ENCODE peak calls at places on chromosome 6, in five cellular contexts. G is fibroblast of mammary gland, D is natural killer cell, K is psoas muscle, H is glutamatergic neuron. W is an unnamed sample.

GRCh38 chr6:168662301-168662936 is 221.4 kb downstream of the SMOC2 start:
- DNase-seq in G (no peak), D (no peak), K (no peak), H (no peak), W (no peak)

GRCh38 chr6:110063864-110064263 is 85.8 kb downstream of the GPR6 start:
- DNase-seq in G (no peak), D (no peak), K (no peak), H (no peak), W (no peak)

GRCh38 chr6:25670208-25670607 is 18.2 kb downstream of the SCGN start:
- DNase-seq in G (no peak), D (no peak), K (no peak), H (no peak), W (no peak)

GRCh38 chr6:26017567-26017966 is 55.0 kb downstream of the TRIM38 start:
- DNase-seq in G (peak; percentile 94), D (peak; percentile 67), K (peak; percentile 66), H (no peak), W (no peak)

GRCh38 chr6:48311301-48311700 is 200.3 kb upstream of the PTCHD4 start:
- DNase-seq in G (peak; percentile 13), D (no peak), K (no peak), H (no peak), W (no peak)

GRCh38 chr6:52015953-52016352 is 71.5 kb downstream of the PKHD1 start:
- DNase-seq in G (no peak), D (no peak), K (no peak), H (no peak), W (no peak)

GRCh38 chr6:51579013-51579412 is 508.4 kb downstream of the PKHD1 start:
- DNase-seq in G (no peak), D (no peak), K (no peak), H (no peak), W (no peak)

GRCh38 chr6:95203153-95203754 is 374.1 kb upstream of the MANEA start:
- DNase-seq in G (peak; percentile 50), D (no peak), K (no peak), H (peak; percentile 33), W (no peak)

GRCh38 chr6:11847515-11848244 is 69.1 kb upstream of the ADTRP start:
- DNase-seq in G (no peak), D (no peak), K (no peak), H (no peak), W (no peak)

GRCh38 chr6:31272856-31273626 is 1.1 kb upstream of the HLA-C start:
- DNase-seq in G (no peak), D (no peak), K (no peak), H (no peak), W (no peak)

GRCh38 chr6:125002090-125002741 is 40.0 kb downstream of the RNF217 start:
- DNase-seq in G (no peak), D (no peak), K (no peak), H (no peak), W (no peak)

GRCh38 chr6:49555951-49556350 is 5.5 kb downstream of the C6orf141 start:
- DNase-seq in G (no peak), D (no peak), K (no peak), H (no peak), W (no peak)

GRCh38 chr6:23040899-23041298 is 471.5 kb downstream of the HDGFL1 start:
- DNase-seq in G (no peak), D (no peak), K (no peak), H (no peak), W (no peak)

GRCh38 chr6:146111864-146112263 is 83.0 kb downstream of the GRM1 start:
- DNase-seq in G (peak; percentile 0), D (no peak), K (no peak), H (no peak), W (no peak)

GRCh38 chr6:27669278-27669797 is 196.4 kb upstream of the ZNF184 start:
- DNase-seq in G (no peak), D (no peak), K (no peak), H (no peak), W (no peak)

GRCh38 chr6:14396826-14397517 is 279.4 kb downstream of the CD83 start:
- DNase-seq in G (peak; percentile 69), D (peak; percentile 20), K (peak; percentile 55), H (no peak), W (no peak)

GRCh38 chr6:14763139-14763538 is 482.7 kb upstream of the JARID2 start:
- DNase-seq in G (peak; percentile 81), D (no peak), K (no peak), H (no peak), W (no peak)

GRCh38 chr6:170131351-170131750 is 159.5 kb downstream of the DLL1 start:
- DNase-seq in G (no peak), D (no peak), K (no peak), H (no peak), W (no peak)

GRCh38 chr6:42075159-42075838 is 25.0 kb downstream of the TAF8 start:
- DNase-seq in G (peak; percentile 73), D (peak; percentile 37), K (peak; percentile 85), H (peak; percentile 90), W (peak; percentile 71)

GRCh38 chr6:168289571-168289962 is 30.0 kb downstream of the DACT2 start:
- DNase-seq in G (no peak), D (no peak), K (no peak), H (no peak), W (no peak)

GRCh38 chr6:15330174-15330934 is 84.5 kb downstream of the JARID2 start:
- DNase-seq in G (peak; percentile 70), D (no peak), K (no peak), H (no peak), W (no peak)

GRCh38 chr6:26197736-26198625 is 110.8 kb downstream of the HFE start:
- DNase-seq in G (peak; percentile 41), D (peak; percentile 39), K (no peak), H (no peak), W (no peak)

GRCh38 chr6:3229566-3230274 is 2.3 kb upstream of the TUBB2B start:
- DNase-seq in G (no peak), D (no peak), K (peak; percentile 57), H (peak; percentile 84), W (peak; percentile 42)

GRCh38 chr6:156589281-156589680 is 187.9 kb upstream of the ARID1B start:
- DNase-seq in G (peak; percentile 34), D (no peak), K (no peak), H (no peak), W (no peak)

GRCh38 chr6:41683460-41684310 is 45.4 kb downstream of the MDFI start:
- DNase-seq in G (peak; percentile 62), D (peak; percentile 79), K (peak; percentile 91), H (peak; percentile 88), W (peak; percentile 76)

GRCh38 chr6:153210083-153210482 is 79.0 kb upstream of the RGS17 start:
- DNase-seq in G (peak; percentile 30), D (no peak), K (no peak), H (no peak), W (no peak)

GRCh38 chr6:38867726-38868125 is 152.6 kb downstream of the DNAH8 start:
- DNase-seq in G (no peak), D (no peak), K (no peak), H (no peak), W (no peak)

GRCh38 chr6:143180205-143180604 is 119.5 kb downstream of the AIG1 start:
- DNase-seq in G (no peak), D (no peak), K (no peak), H (no peak), W (no peak)

GRCh38 chr6:46757206-46757564 is 10.5 kb downstream of the ANKRD66 start:
- DNase-seq in G (peak; percentile 56), D (no peak), K (no peak), H (no peak), W (no peak)

GRCh38 chr6:52537001-52537753 is 39.7 kb downstream of the TRAM2 start:
- DNase-seq in G (peak; percentile 80), D (no peak), K (no peak), H (no peak), W (no peak)

GRCh38 chr6:47737406-47737805 is 39.0 kb downstream of the ADGRF4 start:
- DNase-seq in G (peak; percentile 37), D (no peak), K (no peak), H (no peak), W (no peak)

GRCh38 chr6:157885211-157885788 is 62.3 kb downstream of the SNX9 start:
- DNase-seq in G (no peak), D (no peak), K (no peak), H (no peak), W (no peak)

GRCh38 chr6:129748212-129748900 is 38.4 kb upstream of the ARHGAP18 start:
- DNase-seq in G (peak; percentile 76), D (peak; percentile 24), K (no peak), H (no peak), W (no peak)

GRCh38 chr6:111367393-111368088 is 115.5 kb downstream of the REV3L start:
- DNase-seq in G (peak; percentile 14), D (no peak), K (no peak), H (no peak), W (no peak)

GRCh38 chr6:45297302-45297701 is 30.8 kb upstream of the RUNX2 start:
- DNase-seq in G (no peak), D (no peak), K (no peak), H (no peak), W (no peak)
- TF ChIP-seq CTCF in G (no peak), D (no peak), K (no peak), H (no peak), W (no peak)

GRCh38 chr6:100099189-100100074 is 105.4 kb upstream of the MCHR2 start:
- DNase-seq in G (peak; percentile 43), D (no peak), K (no peak), H (no peak), W (no peak)
- TF ChIP-seq CTCF in G (peak; percentile 46), D (peak; percentile 9), K (peak; percentile 68), H (peak; percentile 60), W (peak; percentile 69)

DNA sequence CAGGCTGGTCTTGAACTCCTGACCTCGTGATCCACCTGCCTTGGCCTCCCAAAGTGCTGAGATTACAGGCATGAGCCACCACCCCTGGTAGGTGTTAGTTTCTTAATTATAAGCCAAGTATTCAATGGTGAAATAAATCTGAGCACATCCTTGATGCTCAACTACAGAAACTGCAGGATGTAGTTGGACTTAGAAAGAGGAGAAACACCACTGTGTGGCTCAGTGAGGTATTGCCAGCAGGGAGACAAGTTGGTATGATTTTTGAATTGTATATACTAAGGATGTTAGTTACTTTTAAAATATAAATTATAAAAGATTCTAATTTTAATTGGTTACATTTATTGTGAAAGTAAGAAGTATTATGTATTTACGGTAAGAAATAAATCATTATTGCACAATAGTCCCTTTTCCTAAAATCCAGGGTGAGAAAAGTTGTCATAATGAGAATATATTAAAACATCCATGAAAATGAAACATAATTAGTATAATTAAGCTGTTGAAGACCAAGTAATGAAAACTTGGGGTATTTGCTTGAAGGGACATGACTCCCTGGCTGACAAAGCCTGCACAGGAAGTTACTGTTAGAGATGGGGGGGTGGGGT is 17.6 kb downstream of the SLC18B1 start:
- DNase-seq in G (peak; percentile 41), D (no peak), K (no peak), H (no peak), W (no peak)
- TF ChIP-seq CTCF in G (peak; percentile 44), D (no peak), K (no peak), H (no peak), W (peak; percentile 41)

GRCh38 chr6:149079456-149079855 is 238.1 kb upstream of the TAB2 start:
- DNase-seq in G (no peak), D (no peak), K (no peak), H (peak; percentile 29), W (no peak)
- TF ChIP-seq CTCF in G (no peak), D (no peak), K (no peak), H (no peak), W (no peak)

DNA sequence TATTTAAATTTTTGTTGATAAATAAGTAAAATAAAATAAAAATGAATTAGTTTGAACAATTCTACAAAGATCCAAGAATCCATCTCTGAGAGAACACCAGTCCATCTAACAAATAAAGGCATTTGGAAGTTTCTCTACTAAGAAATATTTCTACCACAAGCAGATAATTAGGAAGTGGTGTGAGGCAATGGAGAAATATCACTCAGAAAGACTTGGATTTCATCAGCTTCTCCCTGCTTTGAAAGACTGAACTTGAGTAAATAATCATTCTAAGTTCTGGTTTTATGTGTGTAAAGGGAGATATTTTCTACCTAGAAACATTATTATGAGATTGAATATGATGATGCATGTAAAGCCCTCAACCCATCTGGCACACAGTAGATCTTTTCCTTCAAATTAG is 17.8 kb upstream of the TCF21 start:
- DNase-seq in G (no peak), D (no peak), K (no peak), H (no peak), W (no peak)
- TF ChIP-seq CTCF in G (no peak), D (no peak), K (no peak), H (no peak), W (no peak)